ENCODE peak calls at places on chromosome 9, in eight cellular contexts. X, D, H, J, U, N, Q and S are unnamed samples.

GRCh38 chr9:120913673-120914266 is 12.8 kb downstream of the TRAF1 start:
- DNase-seq in X (no peak), D (no peak), H (peak; percentile 41), J (no peak), U (no peak), N (peak; percentile 42), Q (no peak), S (no peak)

GRCh38 chr9:93231121-93231694 is 47.3 kb downstream of the WNK2 start:
- DNase-seq in X (no peak), D (no peak), H (no peak), J (no peak), U (no peak), N (no peak), Q (no peak), S (no peak)

GRCh38 chr9:130200038-130200979 is 28.1 kb downstream of the NCS1 start:
- DNase-seq in X (no peak), D (no peak), H (no peak), J (no peak), U (no peak), N (no peak), Q (no peak), S (no peak)

GRCh38 chr9:18855636-18856035 is 177.4 kb downstream of the SAXO1 start:
- DNase-seq in X (no peak), D (no peak), H (no peak), J (no peak), U (no peak), N (no peak), Q (no peak), S (no peak)

GRCh38 chr9:135246248-135247173 is 159.0 kb downstream of the OLFM1 start:
- DNase-seq in X (no peak), D (no peak), H (no peak), J (no peak), U (no peak), N (no peak), Q (no peak), S (no peak)

GRCh38 chr9:90059436-90059835 is 454.6 kb downstream of the GADD45G start:
- DNase-seq in X (no peak), D (no peak), H (no peak), J (no peak), U (no peak), N (no peak), Q (no peak), S (no peak)

GRCh38 chr9:13707635-13708410 is 428.3 kb upstream of the MPDZ start:
- DNase-seq in X (no peak), D (no peak), H (peak; percentile 87), J (no peak), U (no peak), N (peak; percentile 13), Q (no peak), S (peak; percentile 42)

GRCh38 chr9:134963546-134963945 is 45.8 kb upstream of the FCN1 start:
- DNase-seq in X (no peak), D (no peak), H (no peak), J (no peak), U (no peak), N (no peak), Q (no peak), S (no peak)

GRCh38 chr9:129701054-129701453 is 35.6 kb downstream of the PRRX2 start:
- DNase-seq in X (no peak), D (no peak), H (no peak), J (no peak), U (no peak), N (no peak), Q (no peak), S (no peak)

GRCh38 chr9:18237776-18238175 is 236.2 kb upstream of the ADAMTSL1 start:
- DNase-seq in X (no peak), D (no peak), H (no peak), J (no peak), U (no peak), N (no peak), Q (no peak), S (no peak)

GRCh38 chr9:14212116-14212515 is 101.8 kb downstream of the NFIB start:
- DNase-seq in X (no peak), D (no peak), H (peak; percentile 36), J (no peak), U (no peak), N (peak; percentile 13), Q (peak; percentile 15), S (peak; percentile 45)

GRCh38 chr9:33211695-33212393 is 28.1 kb upstream of the SPINK4 start:
- DNase-seq in X (no peak), D (no peak), H (no peak), J (no peak), U (no peak), N (peak; percentile 61), Q (peak; percentile 28), S (no peak)

GRCh38 chr9:109817846-109818472 is 38.0 kb downstream of the PALM2AKAP2 start:
- DNase-seq in X (no peak), D (peak; percentile 51), H (peak; percentile 84), J (peak; percentile 70), U (no peak), N (peak; percentile 90), Q (peak; percentile 94), S (peak; percentile 96)

GRCh38 chr9:110619831-110620230 is 40.3 kb upstream of the SVEP1 start:
- DNase-seq in X (no peak), D (no peak), H (no peak), J (no peak), U (no peak), N (no peak), Q (peak; percentile 33), S (no peak)

GRCh38 chr9:18778846-18779245 is 254.2 kb downstream of the SAXO1 start:
- DNase-seq in X (no peak), D (no peak), H (no peak), J (no peak), U (no peak), N (no peak), Q (no peak), S (no peak)

GRCh38 chr9:123348317-123348992 is 7.5 kb upstream of the CRB2 start:
- DNase-seq in X (no peak), D (no peak), H (no peak), J (no peak), U (no peak), N (no peak), Q (no peak), S (no peak)

GRCh38 chr9:4674783-4675182 is 4.6 kb upstream of the CDC37L1 start:
- DNase-seq in X (no peak), D (no peak), H (peak; percentile 96), J (no peak), U (no peak), N (no peak), Q (peak; percentile 95), S (peak; percentile 60)